ENCODE peak calls at places on chromosomes 5 and 9, in nine cellular contexts. N, I, V, S, Q, G, Z, A and W are unnamed samples.

GRCh38 chr5:61301345-61301744 is 30.7 kb upstream of the ZSWIM6 start:
- DNase-seq in N (no peak), I (no peak), V (peak), S (no peak), Q (no peak), G (no peak), Z (no peak), A (no peak), W (peak)

GRCh38 chr9:125861405-125862063 is 114.4 kb downstream of the PBX3 start:
- DNase-seq in N (no peak), I (peak), V (no peak), S (no peak), Q (no peak), G (no peak), Z (peak), A (no peak), W (no peak)

GRCh38 chr5:12392246-12392645 is 488.0 kb upstream of the CTNND2 start:
- DNase-seq in N (no peak), I (no peak), V (peak), S (no peak), Q (no peak), G (no peak), Z (no peak), A (no peak), W (no peak)

GRCh38 chr5:143865421-143865820 is 53.5 kb downstream of the HMHB1 start:
- DNase-seq in N (no peak), I (peak), V (no peak), S (no peak), Q (no peak), G (no peak), Z (no peak), A (no peak), W (no peak)

GRCh38 chr9:114313186-114313585 is 9.7 kb upstream of the ORM1 start:
- DNase-seq in N (no peak), I (no peak), V (no peak), S (no peak), Q (peak), G (peak), Z (peak), A (no peak), W (no peak)

GRCh38 chr9:70352802-70353201 is 61.7 kb downstream of the KLF9 start:
- DNase-seq in N (no peak), I (no peak), V (peak), S (no peak), Q (no peak), G (no peak), Z (peak), A (peak), W (no peak)

GRCh38 chr5:138282918-138283742 is 8.7 kb upstream of the GFRA3 start:
- DNase-seq in N (peak), I (peak), V (peak), S (peak), Q (no peak), G (no peak), Z (peak), A (peak), W (no peak)

GRCh38 chr9:69122086-69122390 is 52.0 kb upstream of the TJP2 start:
- DNase-seq in N (peak), I (peak), V (peak), S (peak), Q (peak), G (peak), Z (peak), A (no peak), W (no peak)

GRCh38 chr5:127967983-127968592 is 115.5 kb upstream of the SLC12A2 start:
- DNase-seq in N (no peak), I (peak), V (no peak), S (no peak), Q (no peak), G (no peak), Z (peak), A (no peak), W (no peak)

GRCh38 chr9:116812231-116813028 is 125.3 kb downstream of the TRIM32 start:
- DNase-seq in N (no peak), I (peak), V (no peak), S (no peak), Q (no peak), G (no peak), Z (no peak), A (no peak), W (no peak)

GRCh38 chr9:715743-716400 is 125.6 kb upstream of the DMRT1 start:
- DNase-seq in N (no peak), I (no peak), V (no peak), S (no peak), Q (no peak), G (no peak), Z (peak), A (no peak), W (no peak)

GRCh38 chr5:163383754-163384153 is 53.6 kb upstream of the CCNG1 start:
- DNase-seq in N (no peak), I (no peak), V (no peak), S (no peak), Q (no peak), G (no peak), Z (no peak), A (no peak), W (no peak)

GRCh38 chr5:176364765-176365662 is at the start of gene ARL10:
- DNase-seq in N (peak), I (peak), V (no peak), S (no peak), Q (no peak), G (peak), Z (no peak), A (no peak), W (no peak)

GRCh38 chr5:90983748-90984147 is 399.4 kb downstream of the ARRDC3 start:
- DNase-seq in N (no peak), I (peak), V (no peak), S (no peak), Q (no peak), G (no peak), Z (no peak), A (no peak), W (no peak)

GRCh38 chr5:120882042-120882775 is 418.1 kb downstream of the PRR16 start:
- DNase-seq in N (no peak), I (no peak), V (no peak), S (no peak), Q (no peak), G (no peak), Z (no peak), A (no peak), W (no peak)

GRCh38 chr5:141845371-141845821 is 32.8 kb downstream of the PCDH1 start:
- DNase-seq in N (no peak), I (no peak), V (no peak), S (no peak), Q (no peak), G (no peak), Z (no peak), A (peak), W (no peak)

GRCh38 chr9:36970007-36970888 is 63.8 kb downstream of the PAX5 start:
- DNase-seq in N (no peak), I (peak), V (no peak), S (no peak), Q (no peak), G (peak), Z (no peak), A (no peak), W (no peak)

GRCh38 chr5:96189987-96190386 is 228.3 kb upstream of the ELL2 start:
- DNase-seq in N (no peak), I (no peak), V (no peak), S (no peak), Q (no peak), G (no peak), Z (no peak), A (no peak), W (no peak)

GRCh38 chr9:23851024-23851629 is 25.1 kb upstream of the ELAVL2 start:
- DNase-seq in N (peak), I (peak), V (no peak), S (no peak), Q (no peak), G (peak), Z (no peak), A (no peak), W (no peak)

GRCh38 chr9:78354324-78354973 is 57.5 kb downstream of the PSAT1 start:
- DNase-seq in N (no peak), I (no peak), V (no peak), S (no peak), Q (no peak), G (no peak), Z (no peak), A (no peak), W (no peak)

GRCh38 chr9:34508951-34509350 is 13.8 kb downstream of the ENHO start:
- DNase-seq in N (no peak), I (no peak), V (no peak), S (no peak), Q (no peak), G (no peak), Z (no peak), A (no peak), W (no peak)

GRCh38 chr5:154972476-154973080 is 31.7 kb downstream of the MRPL22 start:
- DNase-seq in N (no peak), I (peak), V (no peak), S (peak), Q (no peak), G (peak), Z (peak), A (no peak), W (no peak)

GRCh38 chr5:173016621-173017046 is 33.1 kb downstream of the ATP6V0E1 start:
- DNase-seq in N (no peak), I (peak), V (no peak), S (peak), Q (peak), G (no peak), Z (peak), A (no peak), W (peak)

GRCh38 chr5:122175852-122176251 is 46.5 kb downstream of the ZNF474 start:
- DNase-seq in N (no peak), I (no peak), V (no peak), S (no peak), Q (no peak), G (no peak), Z (no peak), A (no peak), W (no peak)

GRCh38 chr9:94183240-94183999 is 75.7 kb upstream of the ZNF169 start:
- DNase-seq in N (no peak), I (no peak), V (no peak), S (no peak), Q (no peak), G (no peak), Z (no peak), A (no peak), W (no peak)

GRCh38 chr9:93467462-93467861 is 14.1 kb upstream of the FAM120AOS start:
- DNase-seq in N (no peak), I (peak), V (no peak), S (no peak), Q (no peak), G (no peak), Z (no peak), A (no peak), W (no peak)

GRCh38 chr5:56873056-56873455 is 36.3 kb upstream of the SETD9 start:
- DNase-seq in N (no peak), I (no peak), V (no peak), S (no peak), Q (no peak), G (no peak), Z (no peak), A (no peak), W (no peak)

GRCh38 chr9:8883313-8883712 is 1083.7 kb upstream of the DMAC1 start:
- DNase-seq in N (no peak), I (no peak), V (no peak), S (no peak), Q (no peak), G (no peak), Z (no peak), A (no peak), W (no peak)

GRCh38 chr9:126719677-126720435 is 85.0 kb upstream of the ZBTB43 start:
- DNase-seq in N (peak), I (peak), V (peak), S (peak), Q (peak), G (peak), Z (peak), A (peak), W (no peak)

GRCh38 chr5:173101245-173101644 is 43.1 kb upstream of the BNIP1 start:
- DNase-seq in N (no peak), I (no peak), V (no peak), S (no peak), Q (no peak), G (no peak), Z (no peak), A (no peak), W (no peak)

GRCh38 chr9:95425910-95426551 is 90.7 kb downstream of the PTCH1 start:
- DNase-seq in N (no peak), I (peak), V (peak), S (no peak), Q (no peak), G (peak), Z (no peak), A (peak), W (no peak)

GRCh38 chr5:161034456-161034855 is 182.4 kb upstream of the ATP10B start:
- DNase-seq in N (no peak), I (no peak), V (no peak), S (no peak), Q (no peak), G (no peak), Z (no peak), A (no peak), W (no peak)

GRCh38 chr9:19411316-19411715 is 2.5 kb downstream of the ACER2 start:
- DNase-seq in N (no peak), I (no peak), V (no peak), S (no peak), Q (no peak), G (no peak), Z (no peak), A (no peak), W (no peak)

GRCh38 chr5:174531782-174532191 is 192.6 kb upstream of the MSX2 start:
- DNase-seq in N (no peak), I (peak), V (no peak), S (no peak), Q (no peak), G (no peak), Z (no peak), A (no peak), W (no peak)

GRCh38 chr9:23172979-23173637 is 652.9 kb downstream of the ELAVL2 start:
- DNase-seq in N (no peak), I (no peak), V (no peak), S (no peak), Q (no peak), G (no peak), Z (no peak), A (no peak), W (no peak)

GRCh38 chr5:82418608-82418950 is 140.4 kb upstream of the RPS23 start:
- DNase-seq in N (no peak), I (no peak), V (no peak), S (no peak), Q (no peak), G (no peak), Z (no peak), A (no peak), W (no peak)

DNA sequence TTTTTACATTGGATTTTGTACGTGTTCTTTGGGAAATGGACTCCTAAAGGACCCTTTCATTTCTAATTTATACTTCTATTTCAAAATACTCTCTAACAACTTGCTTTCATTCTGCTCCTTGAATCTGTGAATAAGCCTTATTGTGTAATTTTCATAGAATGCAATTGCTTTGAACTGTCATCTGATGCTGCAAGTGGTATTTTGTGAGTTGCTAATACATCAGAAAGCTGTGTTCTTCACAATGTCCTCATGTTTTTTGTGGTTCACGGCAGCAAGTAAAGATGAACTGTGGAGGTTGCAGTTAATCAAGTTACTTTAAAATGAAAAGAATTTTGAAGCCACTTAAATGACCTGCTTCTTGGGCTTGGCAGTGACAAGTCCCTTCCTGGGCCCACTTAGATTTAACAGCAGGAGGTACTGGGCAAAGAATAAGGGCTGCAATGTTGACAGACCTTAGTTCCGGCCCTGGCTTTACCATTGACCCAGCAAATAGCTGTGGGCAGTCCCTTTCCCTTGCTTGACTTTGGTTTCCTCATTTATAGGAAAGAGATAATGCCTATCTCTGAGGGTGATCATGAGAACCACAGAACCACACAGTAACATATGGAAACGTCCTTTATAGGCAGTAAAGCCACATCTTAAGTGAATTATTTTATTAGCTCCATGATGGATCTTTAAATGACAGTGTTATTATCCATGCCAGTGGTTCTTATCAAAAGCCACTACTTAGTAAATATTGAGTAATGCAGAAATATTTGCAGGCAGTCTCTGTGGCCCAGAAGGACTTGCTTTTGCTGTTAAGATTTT is 54.8 kb downstream of the IQGAP2 start:
- DNase-seq in N (peak), I (no peak), V (no peak), S (no peak), Q (no peak), G (no peak), Z (no peak), A (no peak), W (no peak)
- H3K4me3 ChIP-seq in N (no peak), I (no peak), V (no peak), S (no peak), Q (no peak), G (no peak), Z (no peak), A (no peak), W (no peak)

GRCh38 chr5:6768590-6769230 is 55.5 kb downstream of the TENT4A start:
- DNase-seq in N (no peak), I (no peak), V (no peak), S (no peak), Q (no peak), G (no peak), Z (no peak), A (peak), W (no peak)
- TF ChIP-seq CTCF in N (no peak), I (no peak), V (no peak), S (no peak), Q (no peak), G (peak), Z (no peak), A (peak), W (no peak)

GRCh38 chr5:54522080-54522479 is 4.5 kb downstream of the SNX18 start:
- DNase-seq in N (no peak), I (no peak), V (no peak), S (no peak), Q (no peak), G (no peak), Z (peak), A (no peak), W (no peak)
- H3K4me3 ChIP-seq in N (peak), I (no peak), V (peak), S (no peak), Q (no peak), G (no peak), Z (peak), A (no peak), W (peak)

GRCh38 chr5:85049020-85049419 is 664.3 kb upstream of the EDIL3 start:
- DNase-seq in N (no peak), I (peak), V (peak), S (no peak), Q (no peak), G (peak), Z (peak), A (no peak), W (peak)
- TF ChIP-seq CTCF in N (peak), I (peak), V (peak), S (no peak), Q (no peak), G (peak), Z (peak), A (no peak), W (peak)

GRCh38 chr5:88679638-88680037 is 203.3 kb downstream of the MEF2C start:
- DNase-seq in N (no peak), I (no peak), V (no peak), S (no peak), Q (no peak), G (no peak), Z (no peak), A (no peak), W (no peak)

GRCh38 chr5:88678780-88679491 is 204.0 kb downstream of the MEF2C start:
- DNase-seq in N (no peak), I (no peak), V (no peak), S (no peak), Q (no peak), G (no peak), Z (no peak), A (no peak), W (no peak)

GRCh38 chr5:88676637-88677481 is 206.1 kb downstream of the MEF2C start:
- DNase-seq in N (no peak), I (no peak), V (no peak), S (no peak), Q (no peak), G (no peak), Z (no peak), A (no peak), W (no peak)

GRCh38 chr5:88677502-88677901 is 205.5 kb downstream of the MEF2C start:
- DNase-seq in N (no peak), I (no peak), V (no peak), S (no peak), Q (no peak), G (no peak), Z (no peak), A (no peak), W (no peak)

DNA sequence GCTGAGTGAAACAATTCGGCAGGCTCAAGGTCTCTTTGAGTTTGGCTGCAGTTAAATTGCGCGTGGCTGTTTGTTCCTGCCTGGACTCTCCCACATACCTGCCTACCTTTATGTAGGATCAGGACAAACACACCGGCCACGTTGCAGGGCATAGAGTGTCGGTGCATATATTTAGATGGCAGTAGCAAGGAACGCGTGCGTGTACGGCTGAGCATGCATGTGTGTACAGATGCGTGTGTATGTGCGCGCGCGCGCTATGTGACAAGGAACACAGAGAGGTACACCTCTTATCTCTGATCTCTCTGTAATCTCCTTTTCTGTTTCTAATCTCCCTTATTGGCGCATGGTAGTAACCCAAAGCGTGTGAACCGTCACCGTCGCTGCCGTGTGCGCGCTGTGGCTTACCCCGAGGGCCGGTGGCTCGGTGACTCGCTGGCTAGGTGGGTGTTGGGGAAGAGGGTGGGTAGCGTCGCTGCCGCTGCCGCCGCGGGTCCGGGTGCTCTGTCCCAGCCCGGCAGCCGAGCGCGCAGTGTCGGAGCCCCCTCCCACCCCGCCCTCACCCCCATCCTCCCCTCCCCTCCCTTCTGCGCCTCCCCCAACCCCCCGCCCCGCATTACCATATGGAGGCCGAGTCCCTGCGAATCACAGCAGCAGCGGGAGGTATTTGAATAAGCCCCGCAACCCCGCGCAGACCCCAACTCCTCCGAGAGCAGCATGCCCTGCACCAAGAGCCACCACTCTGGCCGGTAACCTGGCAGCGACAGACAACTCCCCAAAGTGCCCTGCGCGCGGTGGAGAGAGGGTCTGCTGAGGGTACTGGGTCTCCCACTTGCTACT is 204.8 kb downstream of the MEF2C start:
- DNase-seq in N (no peak), I (no peak), V (no peak), S (no peak), Q (no peak), G (no peak), Z (no peak), A (no peak), W (no peak)
- H3K4me3 ChIP-seq in N (no peak), I (no peak), V (peak), S (no peak), Q (no peak), G (peak), Z (no peak), A (no peak), W (no peak)